ENCODE peak calls at places on chromosomes 1 and 21, in six cellular contexts. B is osteocyte; N is stimulated activated CD8-positive, alpha-beta memory T cell treated with anti-CD3 and anti-CD28 coated beads, Interleukin-4, amount 100 ng/mL, for 1 hour; C is small intestine; W is transverse colon; X is AML-193. I is an unnamed sample.

GRCh38 chr1:150121236-150121862 is 28.4 kb upstream of the PLEKHO1 start:
- DNase-seq in B (no peak), N (no peak), C (no peak), W (no peak), X (no peak), I (no peak)

GRCh38 chr1:200550367-200550766 is 70.2 kb downstream of the KIF14 start:
- DNase-seq in B (no peak), N (no peak), C (no peak), W (no peak), X (no peak), I (no peak)

GRCh38 chr1:2373551-2374259 is 17.6 kb downstream of the MORN1 start:
- DNase-seq in B (no peak), N (no peak), C (no peak), W (peak), X (no peak), I (no peak)

GRCh38 chr1:50423670-50424000 is 392 bp upstream of the DMRTA2 start:
- DNase-seq in B (no peak), N (no peak), C (peak), W (no peak), X (no peak), I (no peak)

GRCh38 chr1:78497196-78497595 is 6.4 kb downstream of the PTGFR start:
- DNase-seq in B (no peak), N (no peak), C (no peak), W (no peak), X (no peak), I (no peak)

GRCh38 chr1:41622402-41622801 is 137.9 kb upstream of the EDN2 start:
- DNase-seq in B (peak), N (no peak), C (no peak), W (no peak), X (no peak), I (no peak)

GRCh38 chr1:203751051-203751450 is 13.9 kb upstream of the LAX1 start:
- DNase-seq in B (no peak), N (no peak), C (no peak), W (no peak), X (no peak), I (peak)

GRCh38 chr1:143691400-143691891 is 280.3 kb downstream of the FAM72C start:
- DNase-seq in B (no peak), N (no peak), C (no peak), W (no peak), X (no peak), I (no peak)

GRCh38 chr1:231020816-231021215 is 19.2 kb downstream of the FAM89A start:
- DNase-seq in B (no peak), N (no peak), C (no peak), W (no peak), X (no peak), I (no peak)

GRCh38 chr21:41695513-41695912 is 71.3 kb downstream of the RIPK4 start:
- DNase-seq in B (no peak), N (no peak), C (no peak), W (no peak), X (no peak), I (no peak)

GRCh38 chr1:116722016-116722838 is 32.0 kb upstream of the CD2 start:
- DNase-seq in B (no peak), N (no peak), C (peak), W (peak), X (no peak), I (no peak)

GRCh38 chr1:173190101-173190895 is 16.8 kb downstream of the TNFSF4 start:
- DNase-seq in B (peak), N (no peak), C (peak), W (peak), X (peak), I (peak)

GRCh38 chr1:186535388-186536133 is 74.6 kb upstream of the PDC start:
- DNase-seq in B (no peak), N (no peak), C (no peak), W (no peak), X (no peak), I (peak)

GRCh38 chr1:52880226-52880625 is 37.7 kb downstream of the ZYG11A start:
- DNase-seq in B (no peak), N (no peak), C (no peak), W (no peak), X (no peak), I (no peak)

GRCh38 chr1:87851490-87851889 is 522.8 kb downstream of the LMO4 start:
- DNase-seq in B (no peak), N (no peak), C (no peak), W (no peak), X (no peak), I (no peak)

GRCh38 chr1:5455651-5456050 is 536.6 kb downstream of the NPHP4 start:
- DNase-seq in B (no peak), N (no peak), C (no peak), W (no peak), X (no peak), I (no peak)

GRCh38 chr21:16088121-16088520 is 358.3 kb downstream of the USP25 start:
- DNase-seq in B (no peak), N (no peak), C (no peak), W (no peak), X (no peak), I (no peak)

GRCh38 chr1:8027748-8028631 is 1.9 kb upstream of the ERRFI1 start:
- DNase-seq in B (no peak), N (no peak), C (peak), W (no peak), X (no peak), I (peak)

GRCh38 chr1:47838562-47839459 is 158.4 kb downstream of the TRABD2B start:
- DNase-seq in B (no peak), N (no peak), C (peak), W (peak), X (no peak), I (no peak)

GRCh38 chr1:221718391-221719277 is 23.3 kb downstream of the DUSP10 start:
- DNase-seq in B (no peak), N (no peak), C (no peak), W (no peak), X (no peak), I (peak)

GRCh38 chr1:208264469-208265126 is 20.4 kb upstream of the PLXNA2 start:
- DNase-seq in B (no peak), N (no peak), C (no peak), W (no peak), X (no peak), I (no peak)

GRCh38 chr1:152926091-152926490 is 17.7 kb downstream of the IVL start:
- DNase-seq in B (no peak), N (no peak), C (no peak), W (no peak), X (peak), I (no peak)

GRCh38 chr1:199490804-199491527 is 536.5 kb upstream of the NR5A2 start:
- DNase-seq in B (no peak), N (no peak), C (no peak), W (no peak), X (no peak), I (peak)

GRCh38 chr1:2240251-2241156 is 12.4 kb downstream of the SKI start:
- DNase-seq in B (no peak), N (no peak), C (peak), W (peak), X (no peak), I (no peak)

GRCh38 chr1:35810096-35810860 is 2.5 kb downstream of the AGO4 start:
- DNase-seq in B (no peak), N (no peak), C (no peak), W (no peak), X (no peak), I (peak)

GRCh38 chr1:2789164-2789985 is 12.1 kb downstream of the TTC34 start:
- DNase-seq in B (peak), N (no peak), C (no peak), W (no peak), X (no peak), I (no peak)

GRCh38 chr1:20685099-20685662 is 24.0 kb upstream of the DDOST start:
- DNase-seq in B (no peak), N (no peak), C (no peak), W (no peak), X (no peak), I (no peak)